ENCODE peak calls at places on chromosome 1, in eight cellular contexts. O is lower lobe of right lung, V is IMR-90, N is tibial nerve, B is A549, G is astrocyte, E is kidney, M is ovary. D is an unnamed sample.

GRCh38 chr1:214076004-214076320 is 88.2 kb downstream of the PROX1 start:
- DNase-seq in O (no peak), V (no peak), N (no peak), B (no peak), G (no peak), E (no peak), M (no peak), D (no peak)

GRCh38 chr1:220378571-220379302 is 106.5 kb upstream of the RAB3GAP2 start:
- DNase-seq in O (no peak), V (no peak), N (no peak), B (no peak), G (no peak), E (no peak), M (no peak), D (no peak)

GRCh38 chr1:8706291-8706690 is 111.1 kb downstream of the RERE start:
- DNase-seq in O (no peak), V (no peak), N (no peak), B (no peak), G (no peak), E (no peak), M (no peak), D (no peak)

GRCh38 chr1:92709738-92710137 is 75.2 kb downstream of the EVI5 start:
- DNase-seq in O (no peak), V (peak; percentile 91), N (no peak), B (no peak), G (peak; percentile 86), E (no peak), M (no peak), D (no peak)

GRCh38 chr1:3548156-3548893 is 63.0 kb downstream of the MEGF6 start:
- DNase-seq in O (no peak), V (peak; percentile 69), N (no peak), B (no peak), G (peak; percentile 63), E (no peak), M (no peak), D (no peak)

GRCh38 chr1:200379431-200379755 is 30.4 kb downstream of the ZNF281 start:
- DNase-seq in O (no peak), V (peak; percentile 95), N (no peak), B (peak; percentile 81), G (peak; percentile 95), E (no peak), M (no peak), D (no peak)

GRCh38 chr1:51170342-51170741 is 65.7 kb upstream of the RNF11 start:
- DNase-seq in O (no peak), V (peak; percentile 47), N (no peak), B (no peak), G (no peak), E (no peak), M (no peak), D (no peak)

GRCh38 chr1:240956020-240956419 is 344.1 kb upstream of the GREM2 start:
- DNase-seq in O (no peak), V (no peak), N (no peak), B (no peak), G (no peak), E (no peak), M (no peak), D (no peak)

GRCh38 chr1:14149431-14149830 is 449.1 kb upstream of the KAZN start:
- DNase-seq in O (no peak), V (no peak), N (no peak), B (peak; percentile 10), G (no peak), E (no peak), M (no peak), D (no peak)

GRCh38 chr1:155882766-155883165 is 23.4 kb downstream of the SYT11 start:
- DNase-seq in O (no peak), V (no peak), N (no peak), B (no peak), G (no peak), E (no peak), M (no peak), D (no peak)

GRCh38 chr1:58447891-58448290 is 98.6 kb downstream of the OMA1 start:
- DNase-seq in O (no peak), V (no peak), N (no peak), B (no peak), G (peak; percentile 35), E (no peak), M (no peak), D (no peak)

GRCh38 chr1:7768583-7768982 is 2.5 kb upstream of the VAMP3 start:
- DNase-seq in O (no peak), V (no peak), N (no peak), B (peak; percentile 12), G (no peak), E (no peak), M (no peak), D (no peak)

GRCh38 chr1:91948097-91948496 is 1.1 kb upstream of the BRDT start:
- DNase-seq in O (no peak), V (no peak), N (no peak), B (no peak), G (no peak), E (no peak), M (no peak), D (no peak)

DNA sequence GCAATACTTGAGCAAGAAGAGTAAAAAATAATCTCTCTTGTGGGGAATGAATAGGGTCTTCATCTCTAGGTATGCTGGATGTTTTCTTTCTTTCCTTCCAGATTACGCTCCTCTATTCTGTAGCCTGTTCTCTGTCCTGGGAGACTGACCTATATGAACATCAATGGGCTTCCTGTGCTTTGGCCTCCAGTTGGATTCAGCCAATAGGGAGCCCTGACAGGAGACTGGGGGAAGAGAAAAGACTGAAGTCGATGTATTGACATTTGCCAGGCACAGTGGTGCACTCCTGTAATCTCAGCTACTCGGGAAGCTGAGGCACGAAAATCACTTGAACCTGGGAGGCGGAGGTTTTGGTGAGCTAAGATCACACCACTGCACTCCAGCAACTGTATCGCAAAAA is 17.6 kb downstream of the SEMA6C start:
- DNase-seq in O (no peak), V (no peak), N (no peak), B (no peak), G (no peak), E (no peak), M (no peak), D (no peak)
- H3K4me1 ChIP-seq in O (peaks cover 23% of the 10 kb centered on the region), V (no peaks in the 10 kb centered on the region), N (no peaks in the 10 kb centered on the region), B (no peaks in the 10 kb centered on the region), G (peaks cover 9% of the 10 kb centered on the region), E (peaks cover 4% of the 10 kb centered on the region), M (no peaks in the 10 kb centered on the region), D (peaks cover 5% of the 10 kb centered on the region)

GRCh38 chr1:162475539-162476185 is 22.0 kb upstream of the UHMK1 start:
- DNase-seq in O (no peak), V (no peak), N (no peak), B (no peak), G (no peak), E (no peak), M (no peak), D (no peak)
- TF ChIP-seq CTCF in O (no peak), V (no peak), N (no peak), B (no peak), G (no peak), E (no peak), M (no peak), D (no peak)

GRCh38 chr1:25430666-25431494 is at the start of gene MACO1:
- DNase-seq in O (peak; percentile 95), V (peak; percentile 94), N (peak; percentile 95), B (peak; percentile 82), G (peak; percentile 88), E (peak; percentile 98), M (peak; percentile 98), D (peak; percentile 97)

GRCh38 chr1:25430073-25430665 is 528 bp upstream of the MACO1 start:
- DNase-seq in O (peak; percentile 92), V (peak; percentile 71), N (peak; percentile 63), B (peak; percentile 67), G (peak; percentile 72), E (peak; percentile 95), M (peak; percentile 75), D (peak; percentile 94)

GRCh38 chr1:25427696-25428095 is 3.0 kb upstream of the MACO1 start:
- DNase-seq in O (no peak), V (no peak), N (no peak), B (no peak), G (no peak), E (no peak), M (no peak), D (no peak)

GRCh38 chr1:25428475-25429166 is 2.1 kb upstream of the MACO1 start:
- DNase-seq in O (no peak), V (no peak), N (no peak), B (no peak), G (no peak), E (no peak), M (no peak), D (no peak)

DNA sequence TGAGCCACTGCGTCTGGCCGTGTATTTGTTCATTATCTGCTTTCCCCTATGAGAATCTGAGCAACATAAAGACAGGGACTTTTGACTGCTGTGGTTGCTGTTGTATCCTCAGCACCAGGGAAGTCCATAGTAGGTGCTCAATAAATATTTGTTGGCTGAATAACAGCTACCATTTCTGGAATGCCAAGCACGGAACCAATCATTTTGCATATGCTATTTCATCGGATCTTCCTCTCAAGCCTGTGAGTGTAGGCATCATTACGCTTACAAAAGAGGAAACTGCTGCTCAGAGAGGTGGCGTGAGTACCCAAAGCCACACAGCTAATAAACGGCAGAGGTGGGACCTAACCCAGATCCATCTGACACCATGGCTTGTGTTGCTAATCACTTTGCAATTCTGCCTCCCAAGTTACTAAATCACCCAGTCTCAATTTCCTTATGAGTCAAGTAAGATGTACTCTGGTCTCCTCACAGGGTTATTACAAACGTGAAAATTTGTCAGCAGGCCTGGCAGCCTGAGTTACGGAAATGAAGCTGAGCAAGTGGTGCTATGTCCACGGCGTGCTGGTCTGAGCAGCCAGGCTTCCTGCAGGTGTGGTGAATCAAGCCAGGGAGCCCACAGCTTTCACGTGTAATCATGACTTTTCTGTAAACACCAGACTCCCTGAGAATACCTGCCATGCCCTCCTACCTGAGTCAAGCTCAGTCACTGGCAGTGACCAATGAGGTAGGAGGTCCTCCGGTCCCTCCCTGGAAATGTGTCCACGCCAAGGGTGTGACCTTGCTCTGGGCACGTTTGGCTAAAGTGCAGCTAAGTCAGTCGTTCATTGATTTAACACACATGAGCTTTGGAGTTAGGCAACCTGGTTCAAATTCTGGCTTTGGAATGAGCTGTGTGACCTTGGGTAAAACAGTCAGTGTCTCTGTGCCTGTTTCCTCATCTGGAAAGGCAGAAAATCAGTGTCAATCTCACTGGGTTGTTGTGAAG is 4.8 kb upstream of the RHCE start:
- DNase-seq in O (no peak), V (peak; percentile 33), N (no peak), B (no peak), G (peak; percentile 30), E (peak; percentile 78), M (no peak), D (no peak)
- H3K27ac ChIP-seq in O (no peak overlapping the region), V (no peak overlapping the region), N (no peak overlapping the region), B (no peak overlapping the region), G (no peak overlapping the region), E (no peak overlapping the region), M (no peak overlapping the region), D (no peak overlapping the region)

DNA sequence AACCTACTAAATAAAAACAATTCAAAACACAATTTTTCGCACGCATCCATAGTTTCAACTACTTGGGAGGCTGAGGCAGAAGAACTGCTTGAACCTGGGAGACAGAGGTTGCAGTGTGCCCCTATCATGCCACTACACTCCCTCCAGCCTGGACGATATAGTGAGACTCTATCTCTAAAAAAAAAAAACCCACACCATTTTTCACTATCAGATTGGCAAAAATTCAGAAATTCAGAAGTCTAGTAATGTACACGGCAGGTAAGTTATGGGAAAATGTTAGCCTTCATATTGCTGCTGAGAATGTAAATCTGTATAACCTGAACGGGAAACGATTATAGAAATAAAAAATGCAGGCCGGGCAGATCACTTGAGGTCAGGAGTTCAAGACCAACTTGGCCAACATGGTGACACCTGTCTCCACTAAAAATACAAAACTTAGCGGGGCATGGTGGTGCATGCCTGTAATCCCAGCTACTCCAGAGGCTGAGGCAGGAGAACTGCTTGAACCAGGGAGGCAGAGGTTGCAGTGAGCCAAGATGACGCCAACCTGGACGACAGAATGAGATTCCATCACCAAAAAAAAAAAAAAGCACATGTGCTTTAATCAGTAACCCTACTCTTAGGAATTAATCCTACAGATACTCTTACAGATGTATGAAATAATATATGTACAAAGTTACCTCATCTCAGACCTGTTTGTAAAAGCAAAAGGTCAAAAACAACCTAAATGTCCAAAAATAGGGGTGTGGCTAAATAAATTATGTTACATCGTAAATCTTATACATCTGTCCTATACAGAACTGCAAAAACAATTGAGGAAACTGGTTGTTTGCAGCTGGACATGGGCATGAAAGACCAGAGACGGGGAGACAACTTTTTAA is 37.9 kb downstream of the ARID4B start:
- DNase-seq in O (no peak), V (no peak), N (no peak), B (no peak), G (no peak), E (no peak), M (no peak), D (no peak)
- H3K4me1 ChIP-seq in O (peaks cover 41% of the 10 kb centered on the region), V (peaks cover 3% of the 10 kb centered on the region), N (no peaks in the 10 kb centered on the region), B (peaks cover 22% of the 10 kb centered on the region), G (no peaks in the 10 kb centered on the region), E (no peaks in the 10 kb centered on the region), M (peaks cover 7% of the 10 kb centered on the region), D (peaks cover 36% of the 10 kb centered on the region)

D was measured in upper lobe of right lung.